ENCODE peak calls at places on chromosomes 4 and X, in six cellular contexts. C, K, M, Q, R and J are unnamed samples.
A peak's percentile ranks its signal among the peaks of the same experiment; 100 is the strongest.

GRCh38 chr4:100938698-100939097 is 408.6 kb downstream of the PPP3CA start:
- DNase-seq in R (no peak), K (no peak), M (no peak), C (no peak), Q (no peak), J (no peak)

GRCh38 chrX:136214551-136214950 is 36.6 kb downstream of the MAP7D3 start:
- DNase-seq in Q (peak; percentile 89), M (no peak), K (peak; percentile 49), R (no peak), C (no peak), J (no peak)

GRCh38 chr4:30380404-30380998 is 339.7 kb upstream of the PCDH7 start:
- DNase-seq in Q (peak; percentile 73), K (peak; percentile 31), M (no peak), R (peak; percentile 76), C (no peak), J (no peak)

GRCh38 chrX:124190440-124190839 is 142.0 kb upstream of the TEX13D start:
- DNase-seq in M (no peak), C (no peak), Q (no peak), K (no peak), R (no peak), J (no peak)

GRCh38 chr4:107600456-107600855 is 119.6 kb downstream of the PAPSS1 start:
- DNase-seq in M (no peak), R (no peak), C (no peak), K (no peak), Q (peak; percentile 83), J (no peak)

GRCh38 chrX:41153453-41153852 is 68.2 kb downstream of the USP9X start:
- DNase-seq in C (no peak), K (no peak), M (no peak), Q (no peak), R (no peak), J (no peak)

GRCh38 chr4:183080372-183081115 is 18.5 kb upstream of the WWC2 start:
- DNase-seq in M (no peak), K (no peak), R (no peak), C (no peak), Q (no peak), J (no peak)

GRCh38 chr4:73730854-73731253 is 9.5 kb upstream of the CXCL8 start:
- DNase-seq in M (no peak), R (no peak), C (no peak), Q (no peak), K (no peak), J (no peak)

GRCh38 chrX:129738466-129739308 is at the start of gene XPNPEP2:
- DNase-seq in Q (no peak), K (no peak), C (peak; percentile 45), R (no peak), M (no peak), J (peak; percentile 26)